ENCODE peak calls at places on chromosomes 1 and 21, in eight cellular contexts. X is ACHN; G is OCI-LY7; Q is RWPE1; S is neural crest cell; I is stimulated activated CD4-positive, alpha-beta T cell treated with anti-CD3 and anti-CD28 coated beads, TNF-alpha, amount 100 ng/mL, for 4 hours; V is HCEC 1CT; C is non-pigmented ciliary epithelial cell. N is an unnamed sample.

GRCh38 chr1:55061000-55061705 is 21.8 kb downstream of the PCSK9 start:
- DNase-seq in C (no peak), G (no peak), Q (no peak), S (no peak), V (no peak), I (no peak), X (no peak), N (no peak)

GRCh38 chr1:7002728-7003127 is 217.5 kb downstream of the CAMTA1 start:
- DNase-seq in Q (peak; percentile 11), C (no peak), X (no peak), I (no peak), S (no peak), V (no peak), G (no peak), N (no peak)

GRCh38 chr1:183989078-183989577 is 48.4 kb downstream of the COLGALT2 start:
- DNase-seq in G (no peak), V (peak; percentile 79), Q (peak; percentile 5), X (peak; percentile 69), C (peak; percentile 55), S (no peak), I (no peak), N (peak; percentile 84)

GRCh38 chr21:40680311-40680710 is 166.6 kb downstream of the DSCAM start:
- DNase-seq in X (no peak), G (no peak), C (no peak), S (no peak), V (no peak), I (no peak), Q (no peak), N (peak; percentile 28)

GRCh38 chr21:28444567-28444966 is 548.1 kb downstream of the LTN1 start:
- DNase-seq in X (no peak), I (no peak), S (no peak), Q (no peak), C (no peak), G (no peak), V (peak; percentile 40), N (no peak)

GRCh38 chr1:3027611-3028371 is 6.5 kb downstream of the ACTRT2 start:
- DNase-seq in V (no peak), Q (no peak), I (no peak), C (no peak), S (no peak), G (no peak), X (no peak), N (no peak)

GRCh38 chr21:16079830-16080229 is 350.0 kb downstream of the USP25 start:
- DNase-seq in Q (no peak), I (no peak), S (no peak), G (no peak), V (peak; percentile 82), X (no peak), C (peak; percentile 43), N (peak; percentile 89)

GRCh38 chr1:20336105-20336605 is 45.5 kb downstream of the VWA5B1 start:
- DNase-seq in S (no peak), G (no peak), Q (no peak), I (no peak), C (no peak), X (no peak), V (no peak), N (no peak)

GRCh38 chr1:202811296-202812175 is 782 bp downstream of the PCAT6 start:
- DNase-seq in S (no peak), Q (no peak), X (no peak), I (no peak), G (no peak), C (no peak), V (no peak), N (peak; percentile 62)

GRCh38 chr1:223827193-223827663 is 18.5 kb downstream of the TP53BP2 start:
- DNase-seq in Q (no peak), V (no peak), C (no peak), G (no peak), I (no peak), X (no peak), S (no peak), N (peak; percentile 13)

GRCh38 chr1:111491070-111491469 is 12.4 kb downstream of the ADORA3 start:
- DNase-seq in X (no peak), S (no peak), V (no peak), Q (no peak), G (no peak), I (no peak), C (no peak), N (no peak)

GRCh38 chr1:158035976-158036583 is 42.6 kb downstream of the KIRREL1 start:
- DNase-seq in V (peak; percentile 47), I (no peak), G (peak; percentile 30), Q (no peak), C (no peak), S (peak; percentile 48), X (peak; percentile 63), N (peak; percentile 66)

GRCh38 chr1:230977781-230978490 is 725 bp downstream of the TTC13 start:
- DNase-seq in S (peak; percentile 25), I (peak; percentile 24), Q (peak; percentile 18), G (peak; percentile 52), X (peak; percentile 29), V (peak; percentile 11), C (no peak), N (peak; percentile 68)

GRCh38 chr1:9539829-9540550 is 725 bp downstream of the SLC25A33 start:
- DNase-seq in G (peak; percentile 65), S (peak; percentile 37), C (no peak), I (peak; percentile 57), Q (peak; percentile 67), V (peak; percentile 49), X (peak; percentile 60), N (peak; percentile 85)

GRCh38 chr1:42933610-42934009 is 25.1 kb downstream of the SLC2A1 start:
- DNase-seq in S (no peak), C (no peak), X (no peak), Q (no peak), G (no peak), V (no peak), I (no peak), N (no peak)

GRCh38 chr1:61005572-61006386 is 76.6 kb upstream of the NFIA start:
- DNase-seq in S (peak; percentile 26), Q (no peak), V (no peak), X (no peak), I (no peak), G (no peak), C (no peak), N (peak; percentile 42)

GRCh38 chr1:16266411-16267118 is 29.6 kb upstream of the CPLANE2 start:
- DNase-seq in V (no peak), C (no peak), S (no peak), I (no peak), G (no peak), X (no peak), Q (no peak), N (no peak)

GRCh38 chr1:44717653-44718052 is 13.3 kb downstream of the RNU5D-1 start:
- DNase-seq in X (no peak), G (no peak), V (no peak), S (no peak), C (no peak), Q (no peak), I (no peak), N (no peak)

GRCh38 chr1:226624526-226624925 is 76.0 kb downstream of the STUM start:
- DNase-seq in C (no peak), Q (peak; percentile 94), V (peak; percentile 56), G (no peak), X (no peak), I (no peak), S (no peak), N (no peak)